ENCODE peak calls at places on chromosomes 6 and 20, in five cellular contexts. N is right lobe of liver, R is heart right ventricle, B is neural progenitor cell, O is transverse colon. F is an unnamed sample. For H3K27me3, the result is how much of the 10 kb centered on the place peaks cover.

GRCh38 chr6:22112490-22112889 is 184.3 kb downstream of the PRL start:
- DNase-seq in R (no peak), N (no peak), B (no peak), O (no peak), F (no peak)

GRCh38 chr20:11520596-11520995 is 397.1 kb upstream of the BTBD3 start:
- DNase-seq in R (no peak), N (no peak), B (no peak), O (no peak), F (no peak)

GRCh38 chr20:63752411-63753101 is 13.0 kb downstream of the SLC2A4RG start:
- DNase-seq in O (no peak), R (no peak), B (no peak), N (no peak), F (no peak)

GRCh38 chr6:93177451-93177850 is 241.9 kb downstream of the EPHA7 start:
- DNase-seq in B (no peak), O (no peak), N (no peak), R (no peak), F (no peak)

GRCh38 chr6:118784641-118785164 is 109.2 kb upstream of the ASF1A start:
- DNase-seq in O (no peak), R (peak), B (peak), N (peak), F (no peak)

GRCh38 chr20:39878809-39879208 is 810.2 kb downstream of the MAFB start:
- DNase-seq in O (no peak), B (no peak), R (no peak), N (no peak), F (no peak)

GRCh38 chr20:32585519-32586127 is 490 bp upstream of the NOL4L start:
- DNase-seq in B (peak), N (no peak), O (no peak), R (no peak), F (no peak)

GRCh38 chr20:48468571-48468970 is 359.2 kb downstream of the PREX1 start:
- DNase-seq in R (no peak), B (no peak), N (no peak), O (no peak), F (no peak)

GRCh38 chr6:107668826-107669474 is 155.2 kb downstream of the SCML4 start:
- DNase-seq in B (no peak), N (no peak), R (no peak), O (no peak), F (no peak)

GRCh38 chr6:155646443-155646842 is 190.8 kb upstream of the NOX3 start:
- DNase-seq in N (no peak), R (no peak), O (no peak), B (no peak), F (no peak)

GRCh38 chr6:139853302-139853992 is 479.0 kb upstream of the CITED2 start:
- DNase-seq in N (no peak), O (peak), R (no peak), B (no peak), F (no peak)

GRCh38 chr6:70280462-70280861 is 22.4 kb downstream of the COL9A1 start:
- DNase-seq in B (no peak), N (peak), O (peak), R (no peak), F (no peak)

GRCh38 chr6:109179507-109179906 is 84.2 kb downstream of the CEP57L1 start:
- DNase-seq in N (no peak), R (no peak), B (no peak), O (no peak), F (no peak)

GRCh38 chr6:28537509-28538140 is 11.9 kb downstream of the GPX5 start:
- DNase-seq in N (no peak), O (no peak), B (peak), R (no peak), F (no peak)

GRCh38 chr20:62655291-62656204 is 13.2 kb downstream of the SLCO4A1 start:
- DNase-seq in N (no peak), R (no peak), O (no peak), B (no peak), F (no peak)

GRCh38 chr6:133426038-133426437 is 184.9 kb downstream of the EYA4 start:
- DNase-seq in N (no peak), R (no peak), B (no peak), O (no peak), F (no peak)

GRCh38 chr20:25622450-25623224 is 1.2 kb downstream of the NANP start:
- DNase-seq in R (no peak), N (no peak), O (no peak), B (no peak), F (no peak)

GRCh38 chr6:7108964-7109836 is 1.4 kb downstream of the RREB1 start:
- DNase-seq in R (peak), N (peak), B (peak), O (peak), F (no peak)

GRCh38 chr6:98574991-98575390 is 259.4 kb upstream of the POU3F2 start:
- DNase-seq in O (peak), N (no peak), R (peak), B (no peak), F (peak)

GRCh38 chr6:126210398-126211075 is 129.4 kb upstream of the CENPW start:
- DNase-seq in R (no peak), N (no peak), O (no peak), B (no peak), F (no peak)

GRCh38 chr6:142459267-142459666 is 157.5 kb downstream of the ADGRG6 start:
- DNase-seq in B (no peak), N (no peak), O (no peak), R (no peak), F (no peak)

GRCh38 chr6:161225677-161226004 is 48.2 kb downstream of the AGPAT4 start:
- DNase-seq in B (no peak), N (no peak), O (no peak), R (no peak), F (no peak)

GRCh38 chr20:47453167-47453782 is 48.4 kb upstream of the NCOA3 start:
- DNase-seq in N (no peak), O (peak), R (no peak), B (no peak), F (no peak)

GRCh38 chr6:17836298-17836697 is 129.6 kb upstream of the NUP153 start:
- DNase-seq in R (no peak), O (no peak), N (no peak), B (no peak), F (no peak)

GRCh38 chr20:20261159-20261558 is 106.7 kb upstream of the INSM1 start:
- DNase-seq in R (no peak), O (no peak), B (no peak), N (no peak), F (no peak)

GRCh38 chr20:31452575-31452974 is 12.1 kb downstream of the DEFB123 start:
- DNase-seq in O (no peak), B (no peak), R (no peak), N (no peak), F (no peak)

GRCh38 chr6:71411882-71412281 is 123.3 kb downstream of the OGFRL1 start:
- DNase-seq in R (no peak), N (no peak), O (no peak), B (no peak), F (no peak)

GRCh38 chr6:56101141-56101553 is 146.2 kb downstream of the COL21A1 start:
- DNase-seq in B (no peak), R (no peak), N (no peak), O (no peak), F (no peak)

GRCh38 chr20:56859751-56860366 is 230.8 kb downstream of the TFAP2C start:
- DNase-seq in B (peak), N (no peak), O (no peak), R (no peak), F (no peak)

GRCh38 chr6:94300424-94301144 is 881.2 kb upstream of the EPHA7 start:
- DNase-seq in N (no peak), B (no peak), R (peak), O (no peak), F (no peak)

GRCh38 chr6:6694825-6695710 is 106.5 kb downstream of the LY86 start:
- DNase-seq in B (no peak), O (peak), N (peak), R (peak), F (no peak)

GRCh38 chr20:3710703-3711417 is 1.5 kb downstream of the SIGLEC1 start:
- DNase-seq in N (peak), R (peak), B (peak), O (peak), F (no peak)

GRCh38 chr6:17456711-17457110 is 63.3 kb downstream of the CAP2 start:
- DNase-seq in N (no peak), B (no peak), O (no peak), R (no peak), F (no peak)

GRCh38 chr20:39800548-39800947 is 838.4 kb downstream of the DHX35 start:
- DNase-seq in O (no peak), R (peak), N (no peak), B (no peak), F (no peak)

GRCh38 chr6:9292975-9293374 is 857.6 kb upstream of the SLC35B3 start:
- DNase-seq in R (no peak), B (no peak), N (no peak), O (no peak), F (no peak)

GRCh38 chr6:128493877-128494276 is 26.5 kb downstream of the PTPRK start:
- DNase-seq in R (no peak), O (no peak), B (no peak), N (no peak), F (no peak)

GRCh38 chr20:64210661-64211369 is 44.7 kb upstream of the PCMTD2 start:
- DNase-seq in N (no peak), R (no peak), O (no peak), B (no peak), F (no peak)

GRCh38 chr6:66930559-66931290 is 1223.7 kb upstream of the EYS start:
- DNase-seq in R (no peak), N (no peak), B (no peak), O (no peak), F (no peak)
- H3K27ac ChIP-seq in R (no peak), N (no peak), B (no peak), O (no peak), F (no peak)

GRCh38 chr6:39037707-39038106 is 10.9 kb upstream of the GLP1R start:
- DNase-seq in R (no peak), O (no peak), B (no peak), N (no peak), F (no peak)
- H3K27me3 ChIP-seq in R (half or more), O (half or more), B (under half), N (under half), F (under half)

GRCh38 chr6:81204741-81205140 is 547.7 kb downstream of the TENT5A start:
- DNase-seq in N (no peak), R (no peak), O (no peak), B (peak), F (no peak)
- TF ChIP-seq CTCF in N (no peak), R (no peak), O (no peak), B (no peak), F (no peak)

GRCh38 chr20:38108438-38109024 is 56.5 kb downstream of the TGM2 start:
- DNase-seq in R (peak), N (no peak), B (no peak), O (no peak), F (no peak)
- H3K27ac ChIP-seq in R (peak), N (no peak), B (no peak), O (peak), F (no peak)

GRCh38 chr6:35216412-35216732 is 2.6 kb downstream of the SCUBE3 start:
- DNase-seq in R (no peak), O (no peak), N (no peak), B (no peak), F (no peak)

GRCh38 chr6:35215665-35216411 is 2.1 kb downstream of the SCUBE3 start:
- DNase-seq in N (no peak), R (no peak), O (no peak), B (no peak), F (no peak)

GRCh38 chr6:35213161-35213823 is 464 bp upstream of the SCUBE3 start:
- DNase-seq in N (peak), R (no peak), B (peak), O (no peak), F (no peak)

GRCh38 chr6:35213824-35214756 is at the start of gene SCUBE3:
- DNase-seq in B (peak), R (peak), N (peak), O (no peak), F (no peak)

GRCh38 chr6:35214869-35215664 is 1.3 kb downstream of the SCUBE3 start:
- DNase-seq in N (no peak), R (no peak), B (peak), O (no peak), F (no peak)
- H3K27me3 ChIP-seq in N (under half), R (under half), B (under half), O (half or more), F (under half)

GRCh38 chr20:15289337-15289736 is 951.9 kb upstream of the FLRT3 start:
- DNase-seq in N (no peak), O (no peak), B (no peak), R (no peak), F (no peak)

GRCh38 chr20:15288076-15288475 is 950.7 kb upstream of the FLRT3 start:
- DNase-seq in O (no peak), N (no peak), B (no peak), R (no peak), F (no peak)

GRCh38 chr20:15287331-15287730 is 949.9 kb upstream of the FLRT3 start:
- DNase-seq in B (no peak), O (no peak), R (no peak), N (no peak), F (no peak)
- TF ChIP-seq CTCF in B (no peak), O (no peak), R (no peak), N (no peak), F (no peak)

DNA sequence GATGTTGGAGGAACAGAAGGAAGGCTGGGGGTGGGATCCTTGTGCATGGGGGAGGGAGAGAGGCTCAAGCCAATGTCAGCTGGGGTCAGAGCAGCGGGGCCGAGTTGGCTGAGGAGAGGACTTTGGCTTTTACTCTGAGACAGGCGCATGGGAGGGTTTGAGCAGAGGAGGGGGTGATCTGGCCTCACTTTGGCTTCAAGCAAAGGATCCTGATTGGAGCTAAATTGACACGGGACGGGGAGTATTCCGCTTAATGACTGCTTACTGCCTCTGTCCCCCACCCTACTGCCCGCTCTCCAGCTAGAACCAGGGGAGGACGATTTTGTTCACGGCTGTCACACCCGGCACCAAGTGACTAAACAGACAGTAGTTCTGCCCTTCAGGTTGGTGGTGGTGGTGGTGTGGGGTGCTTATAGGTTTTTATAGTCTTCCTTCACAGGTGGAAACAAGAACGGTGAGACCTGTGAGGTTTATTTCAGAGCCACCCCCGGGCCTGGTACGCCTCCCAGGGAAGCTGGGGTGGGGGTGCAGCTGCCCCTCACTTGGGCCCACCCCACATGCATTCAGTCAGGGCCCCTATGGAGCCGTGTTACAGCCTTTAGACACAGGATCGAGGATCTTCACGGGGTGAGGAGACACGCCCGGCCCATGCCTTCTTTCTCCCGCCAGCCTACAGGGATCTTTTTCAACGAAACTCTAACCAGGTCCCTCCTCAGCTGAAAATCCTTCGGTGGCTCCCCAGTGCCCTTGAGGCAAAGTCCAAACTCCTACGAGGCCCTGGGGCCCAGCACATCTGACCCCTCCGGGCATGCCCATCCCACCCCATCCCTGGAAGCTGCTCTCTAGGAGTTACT is 1.3 kb upstream of the SNAI1 start:
- DNase-seq in B (peak), O (no peak), N (no peak), R (no peak), F (no peak)
- H3K27ac ChIP-seq in B (no peak), O (no peak), N (no peak), R (no peak), F (no peak)

DNA sequence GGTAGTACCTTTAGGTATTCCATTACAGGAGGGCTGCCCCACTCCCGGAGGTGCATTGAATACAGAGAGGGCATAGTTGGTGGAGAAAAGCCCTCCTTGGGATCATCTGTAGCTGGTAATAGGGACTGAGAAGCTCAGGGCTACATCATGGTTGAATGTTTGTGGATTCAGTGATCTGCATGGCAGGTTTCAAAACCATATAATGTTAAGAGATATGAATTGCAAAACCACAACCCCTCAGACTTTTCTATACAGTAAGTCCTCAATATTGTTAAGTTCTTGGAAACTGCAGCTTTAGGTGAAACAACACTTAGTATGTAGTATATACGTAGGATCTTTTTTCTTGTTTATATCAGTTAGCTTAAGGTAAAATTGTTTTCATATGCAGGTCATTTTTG is 11.3 kb downstream of the TULP4 start:
- DNase-seq in O (no peak), B (no peak), N (no peak), R (no peak), F (no peak)
- H3K27me3 ChIP-seq in O (under half), B (under half), N (under half), R (under half), F (under half)